ENCODE peak calls at places on chromosomes 4 and X, in nine cellular contexts. One of them, this sample, is unnamed.

GRCh38 chr4:48722509-48723446 is 57.3 kb downstream of the FRYL start:
- DNase-seq in T-helper 9 cell: no peak
- DNase-seq in NCI-H526: no peak
- DNase-seq in GF-D8: no peak
- DNase-seq in AG20443: no peak
- DNase-seq in DMS153: no peak
- DNase-seq in RWPE1: no peak
- DNase-seq in M059J: peak; percentile 32
- DNase-seq in activated T-helper 9 cell treated with anti-CD3 and anti-CD28 coated beads, Interleukin-2, amount 50 U/mL, for 16 hours: no peak
- DNase-seq in this sample: no peak

GRCh38 chr4:4327652-4328121 is 37.6 kb downstream of the ZBTB49 start:
- DNase-seq in NCI-H526: peak; percentile 41
- DNase-seq in GF-D8: no peak
- DNase-seq in AG20443: peak; percentile 49
- DNase-seq in T-helper 9 cell: no peak
- DNase-seq in activated T-helper 9 cell treated with anti-CD3 and anti-CD28 coated beads, Interleukin-2, amount 50 U/mL, for 16 hours: no peak
- DNase-seq in DMS153: no peak
- DNase-seq in M059J: no peak
- DNase-seq in RWPE1: no peak
- DNase-seq in this sample: no peak

GRCh38 chr4:36214735-36215485 is 29.4 kb downstream of the ARAP2 start:
- DNase-seq in M059J: no peak
- DNase-seq in DMS153: no peak
- DNase-seq in T-helper 9 cell: no peak
- DNase-seq in NCI-H526: no peak
- DNase-seq in GF-D8: no peak
- DNase-seq in activated T-helper 9 cell treated with anti-CD3 and anti-CD28 coated beads, Interleukin-2, amount 50 U/mL, for 16 hours: no peak
- DNase-seq in RWPE1: no peak
- DNase-seq in AG20443: no peak
- DNase-seq in this sample: no peak

GRCh38 chrX:2370436-2370835 is 130.3 kb downstream of the DHRSX start:
- DNase-seq in M059J: peak; percentile 76
- DNase-seq in T-helper 9 cell: no peak
- DNase-seq in RWPE1: no peak
- DNase-seq in activated T-helper 9 cell treated with anti-CD3 and anti-CD28 coated beads, Interleukin-2, amount 50 U/mL, for 16 hours: no peak
- DNase-seq in GF-D8: no peak
- DNase-seq in AG20443: peak; percentile 53
- DNase-seq in DMS153: no peak
- DNase-seq in NCI-H526: no peak
- DNase-seq in this sample: no peak

GRCh38 chr4:120658772-120659171 is 263.8 kb downstream of the PRDM5 start:
- DNase-seq in NCI-H526: no peak
- DNase-seq in GF-D8: peak; percentile 24
- DNase-seq in RWPE1: no peak
- DNase-seq in activated T-helper 9 cell treated with anti-CD3 and anti-CD28 coated beads, Interleukin-2, amount 50 U/mL, for 16 hours: no peak
- DNase-seq in M059J: no peak
- DNase-seq in AG20443: no peak
- DNase-seq in T-helper 9 cell: no peak
- DNase-seq in DMS153: no peak
- DNase-seq in this sample: no peak

GRCh38 chr4:159765402-159765801 is 662.5 kb downstream of the RAPGEF2 start:
- DNase-seq in NCI-H526: no peak
- DNase-seq in M059J: peak; percentile 20
- DNase-seq in activated T-helper 9 cell treated with anti-CD3 and anti-CD28 coated beads, Interleukin-2, amount 50 U/mL, for 16 hours: no peak
- DNase-seq in DMS153: no peak
- DNase-seq in AG20443: no peak
- DNase-seq in RWPE1: peak; percentile 1
- DNase-seq in GF-D8: no peak
- DNase-seq in T-helper 9 cell: no peak
- DNase-seq in this sample: no peak

GRCh38 chr4:187603093-187603395 is 392.5 kb upstream of the ZFP42 start:
- DNase-seq in T-helper 9 cell: no peak
- DNase-seq in activated T-helper 9 cell treated with anti-CD3 and anti-CD28 coated beads, Interleukin-2, amount 50 U/mL, for 16 hours: no peak
- DNase-seq in AG20443: peak; percentile 60
- DNase-seq in DMS153: no peak
- DNase-seq in GF-D8: no peak
- DNase-seq in NCI-H526: no peak
- DNase-seq in RWPE1: no peak
- DNase-seq in M059J: peak; percentile 88
- DNase-seq in this sample: no peak

GRCh38 chr4:76571274-76571673 is 136.2 kb downstream of the SHROOM3 start:
- DNase-seq in DMS153: peak; percentile 73
- DNase-seq in AG20443: no peak
- DNase-seq in NCI-H526: no peak
- DNase-seq in RWPE1: no peak
- DNase-seq in T-helper 9 cell: no peak
- DNase-seq in GF-D8: no peak
- DNase-seq in M059J: no peak
- DNase-seq in activated T-helper 9 cell treated with anti-CD3 and anti-CD28 coated beads, Interleukin-2, amount 50 U/mL, for 16 hours: no peak
- DNase-seq in this sample: peak; percentile 42

GRCh38 chrX:2464677-2465166 is 36.1 kb downstream of the DHRSX start:
- DNase-seq in activated T-helper 9 cell treated with anti-CD3 and anti-CD28 coated beads, Interleukin-2, amount 50 U/mL, for 16 hours: no peak
- DNase-seq in GF-D8: no peak
- DNase-seq in DMS153: no peak
- DNase-seq in NCI-H526: no peak
- DNase-seq in AG20443: no peak
- DNase-seq in M059J: no peak
- DNase-seq in RWPE1: no peak
- DNase-seq in T-helper 9 cell: no peak
- DNase-seq in this sample: no peak

GRCh38 chr4:158819942-158820786 is 51.3 kb downstream of the FNIP2 start:
- DNase-seq in RWPE1: no peak
- DNase-seq in DMS153: no peak
- DNase-seq in GF-D8: no peak
- DNase-seq in T-helper 9 cell: no peak
- DNase-seq in NCI-H526: no peak
- DNase-seq in activated T-helper 9 cell treated with anti-CD3 and anti-CD28 coated beads, Interleukin-2, amount 50 U/mL, for 16 hours: no peak
- DNase-seq in AG20443: no peak
- DNase-seq in M059J: no peak
- DNase-seq in this sample: no peak

GRCh38 chr4:18938343-18939109 is 917.0 kb upstream of the LCORL start:
- DNase-seq in T-helper 9 cell: no peak
- DNase-seq in GF-D8: no peak
- DNase-seq in AG20443: no peak
- DNase-seq in activated T-helper 9 cell treated with anti-CD3 and anti-CD28 coated beads, Interleukin-2, amount 50 U/mL, for 16 hours: no peak
- DNase-seq in DMS153: no peak
- DNase-seq in NCI-H526: no peak
- DNase-seq in RWPE1: no peak
- DNase-seq in M059J: no peak
- DNase-seq in this sample: no peak

GRCh38 chrX:132488092-132488749 is 617 bp downstream of the MBNL3 start:
- DNase-seq in AG20443: peak; percentile 11
- DNase-seq in GF-D8: peak; percentile 49
- DNase-seq in RWPE1: no peak
- DNase-seq in NCI-H526: peak; percentile 33
- DNase-seq in M059J: peak; percentile 58
- DNase-seq in activated T-helper 9 cell treated with anti-CD3 and anti-CD28 coated beads, Interleukin-2, amount 50 U/mL, for 16 hours: no peak
- DNase-seq in DMS153: peak; percentile 18
- DNase-seq in T-helper 9 cell: peak; percentile 6
- DNase-seq in this sample: no peak

GRCh38 chr4:55468724-55469123 is 73.0 kb downstream of the TMEM165 start:
- DNase-seq in M059J: peak; percentile 65
- DNase-seq in NCI-H526: no peak
- DNase-seq in AG20443: peak; percentile 11
- DNase-seq in DMS153: no peak
- DNase-seq in RWPE1: no peak
- DNase-seq in activated T-helper 9 cell treated with anti-CD3 and anti-CD28 coated beads, Interleukin-2, amount 50 U/mL, for 16 hours: no peak
- DNase-seq in GF-D8: no peak
- DNase-seq in T-helper 9 cell: no peak
- DNase-seq in this sample: no peak

GRCh38 chrX:10414872-10415703 is 205.3 kb downstream of the MID1 start:
- DNase-seq in RWPE1: no peak
- DNase-seq in activated T-helper 9 cell treated with anti-CD3 and anti-CD28 coated beads, Interleukin-2, amount 50 U/mL, for 16 hours: no peak
- DNase-seq in GF-D8: no peak
- DNase-seq in T-helper 9 cell: no peak
- DNase-seq in NCI-H526: no peak
- DNase-seq in M059J: peak; percentile 73
- DNase-seq in AG20443: peak; percentile 12
- DNase-seq in DMS153: no peak
- DNase-seq in this sample: no peak

GRCh38 chrX:130539721-130540321 is 138.0 kb downstream of the RBMX2 start:
- DNase-seq in NCI-H526: peak; percentile 55
- DNase-seq in DMS153: no peak
- DNase-seq in GF-D8: no peak
- DNase-seq in RWPE1: peak; percentile 20
- DNase-seq in T-helper 9 cell: peak; percentile 8
- DNase-seq in M059J: peak; percentile 46
- DNase-seq in AG20443: peak; percentile 48
- DNase-seq in activated T-helper 9 cell treated with anti-CD3 and anti-CD28 coated beads, Interleukin-2, amount 50 U/mL, for 16 hours: no peak
- DNase-seq in this sample: peak; percentile 42

GRCh38 chrX:13762015-13762414 is 27.5 kb downstream of the OFD1 start:
- DNase-seq in M059J: no peak
- DNase-seq in AG20443: no peak
- DNase-seq in activated T-helper 9 cell treated with anti-CD3 and anti-CD28 coated beads, Interleukin-2, amount 50 U/mL, for 16 hours: no peak
- DNase-seq in NCI-H526: no peak
- DNase-seq in T-helper 9 cell: no peak
- DNase-seq in DMS153: no peak
- DNase-seq in RWPE1: no peak
- DNase-seq in GF-D8: no peak
- DNase-seq in this sample: no peak

GRCh38 chrX:102115748-102116147 is 9.7 kb upstream of the TCEAL2 start:
- DNase-seq in RWPE1: no peak
- DNase-seq in DMS153: no peak
- DNase-seq in M059J: no peak
- DNase-seq in NCI-H526: no peak
- DNase-seq in activated T-helper 9 cell treated with anti-CD3 and anti-CD28 coated beads, Interleukin-2, amount 50 U/mL, for 16 hours: no peak
- DNase-seq in AG20443: no peak
- DNase-seq in GF-D8: no peak
- DNase-seq in T-helper 9 cell: no peak
- DNase-seq in this sample: no peak

GRCh38 chr4:184330008-184330400 is 112.3 kb upstream of the ENPP6 start:
- DNase-seq in GF-D8: no peak
- DNase-seq in activated T-helper 9 cell treated with anti-CD3 and anti-CD28 coated beads, Interleukin-2, amount 50 U/mL, for 16 hours: no peak
- DNase-seq in T-helper 9 cell: no peak
- DNase-seq in AG20443: no peak
- DNase-seq in DMS153: no peak
- DNase-seq in NCI-H526: no peak
- DNase-seq in M059J: no peak
- DNase-seq in RWPE1: no peak
- DNase-seq in this sample: no peak

GRCh38 chr4:59553739-59554126 is 1646.4 kb upstream of the ADGRL3 start:
- DNase-seq in T-helper 9 cell: no peak
- DNase-seq in DMS153: no peak
- DNase-seq in M059J: peak; percentile 14
- DNase-seq in NCI-H526: no peak
- DNase-seq in GF-D8: no peak
- DNase-seq in activated T-helper 9 cell treated with anti-CD3 and anti-CD28 coated beads, Interleukin-2, amount 50 U/mL, for 16 hours: no peak
- DNase-seq in RWPE1: peak; percentile 57
- DNase-seq in AG20443: peak; percentile 9
- DNase-seq in this sample: no peak